ENCODE peak calls at places on chromosomes 4 and X, in five cellular contexts. R, G, N, Q and O are unnamed samples.

GRCh38 chrX:13742397-13743176 is 8.0 kb downstream of the OFD1 start:
- DNase-seq in R (no peak), G (peak; percentile 34), N (no peak), Q (no peak), O (no peak)

GRCh38 chrX:140572724-140573123 is 67.9 kb upstream of the SOX3 start:
- DNase-seq in R (no peak), G (peak; percentile 57), N (no peak), Q (no peak), O (peak; percentile 56)

GRCh38 chr4:59537231-59537886 is 1662.8 kb upstream of the ADGRL3 start:
- DNase-seq in R (no peak), G (no peak), N (no peak), Q (no peak), O (no peak)

GRCh38 chr4:185513489-185514181 is 21.7 kb downstream of the PDLIM3 start:
- DNase-seq in R (no peak), G (peak; percentile 58), N (no peak), Q (peak; percentile 86), O (no peak)

GRCh38 chrX:130902446-130902782 is 595 bp downstream of the ENOX2 start:
- DNase-seq in R (no peak), G (no peak), N (no peak), Q (no peak), O (no peak)

GRCh38 chr4:41339812-41340809 is 83.4 kb downstream of the UCHL1 start:
- DNase-seq in R (no peak), G (no peak), N (no peak), Q (peak; percentile 85), O (no peak)

GRCh38 chr4:8872402-8873291 is 1.0 kb upstream of the HMX1 start:
- DNase-seq in R (no peak), G (no peak), N (no peak), Q (no peak), O (no peak)

GRCh38 chrX:107871136-107871535 is 45.5 kb downstream of the MID2 start:
- DNase-seq in R (no peak), G (no peak), N (no peak), Q (no peak), O (no peak)

GRCh38 chr4:24614881-24615280 is 30.5 kb upstream of the DHX15 start:
- DNase-seq in R (no peak), G (no peak), N (no peak), Q (no peak), O (no peak)

GRCh38 chrX:48480142-48480541 is 4.1 kb downstream of the FTSJ1 start:
- DNase-seq in R (no peak), G (no peak), N (no peak), Q (no peak), O (no peak)

GRCh38 chr4:37628977-37629609 is 57.1 kb downstream of the RELL1 start:
- DNase-seq in R (no peak), G (peak; percentile 58), N (no peak), Q (peak; percentile 48), O (no peak)

GRCh38 chrX:1400049-1400448 is 8.1 kb upstream of the SLC25A6 start:
- DNase-seq in R (no peak), G (no peak), N (no peak), Q (no peak), O (no peak)

GRCh38 chr4:68577590-68577989 is 1.5 kb upstream of the UGT2B17 start:
- DNase-seq in R (no peak), G (no peak), N (no peak), Q (no peak), O (no peak)

GRCh38 chrX:13614154-13614553 is 38.8 kb upstream of the TCEANC start:
- DNase-seq in R (no peak), G (no peak), N (no peak), Q (no peak), O (no peak)

GRCh38 chrX:42714981-42715688 is 62.8 kb downstream of the PPP1R2C start:
- DNase-seq in R (peak; percentile 52), G (no peak), N (no peak), Q (peak; percentile 49), O (peak; percentile 46)

GRCh38 chr4:24794916-24795665 is at the start of gene SOD3:
- DNase-seq in R (no peak), G (no peak), N (peak; percentile 75), Q (peak; percentile 9), O (peak; percentile 18)

GRCh38 chrX:2609431-2610238 is 81.5 kb upstream of the CD99 start:
- DNase-seq in R (no peak), G (no peak), N (no peak), Q (peak; percentile 58), O (no peak)

GRCh38 chr4:90095000-90095399 is 32.2 kb upstream of the CCSER1 start:
- DNase-seq in R (no peak), G (no peak), N (no peak), Q (no peak), O (no peak)

GRCh38 chr4:112327950-112328349 is 30.8 kb downstream of the ALPK1 start:
- DNase-seq in R (no peak), G (peak; percentile 62), N (no peak), Q (peak; percentile 60), O (no peak)

GRCh38 chrX:108537005-108537404 is 97.4 kb downstream of the COL4A5 start:
- DNase-seq in R (no peak), G (peak; percentile 27), N (no peak), Q (peak; percentile 47), O (no peak)

GRCh38 chr4:129342820-129343219 is 246.9 kb downstream of the C4orf33 start:
- DNase-seq in R (no peak), G (peak; percentile 82), N (no peak), Q (peak; percentile 26), O (no peak)

GRCh38 chr4:54709281-54709854 is 51.6 kb downstream of the KIT start:
- DNase-seq in R (no peak), G (peak; percentile 72), N (no peak), Q (no peak), O (no peak)

GRCh38 chr4:75742451-75742850 is 18.1 kb downstream of the USO1 start:
- DNase-seq in R (no peak), G (no peak), N (no peak), Q (no peak), O (no peak)

GRCh38 chr4:122759639-122760310 is 27.3 kb downstream of the BBS12 start:
- DNase-seq in R (no peak), G (no peak), N (no peak), Q (no peak), O (no peak)
- TF ChIP-seq CTCF in R (no peak), G (no peak), N (no peak), Q (no peak), O (no peak)

DNA sequence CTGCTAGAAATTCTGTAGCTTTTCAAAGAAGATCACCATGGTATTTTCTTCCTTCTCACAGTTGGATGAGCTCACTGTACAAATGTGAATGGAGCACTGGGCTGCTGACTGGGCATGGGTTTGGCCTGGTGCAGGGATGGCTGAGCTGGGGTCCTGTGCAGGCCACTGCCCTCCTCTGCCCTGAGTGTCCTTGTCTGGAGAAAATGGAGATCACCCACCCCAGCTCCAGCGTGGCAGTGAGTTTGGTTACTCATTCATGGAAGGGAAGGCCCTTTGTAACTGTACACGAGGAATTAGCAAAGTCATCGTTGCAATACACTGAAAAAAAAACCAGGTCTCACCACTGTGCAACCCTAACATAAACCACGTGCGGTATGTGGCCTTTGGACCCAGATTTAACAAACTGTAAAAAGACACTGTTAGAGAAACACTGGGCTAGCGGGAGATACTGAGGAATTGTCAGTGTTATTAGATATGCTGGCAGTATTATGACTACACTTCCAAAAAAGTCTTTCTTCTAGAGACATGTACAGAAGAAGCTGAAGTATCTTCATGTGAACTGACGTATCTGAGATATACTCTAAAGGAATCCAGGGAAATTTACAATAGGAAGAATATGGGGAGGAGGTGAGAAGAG is 16.1 kb upstream of the TBC1D14 start:
- DNase-seq in R (no peak), G (peak; percentile 73), N (no peak), Q (no peak), O (peak; percentile 85)
- TF ChIP-seq POLR2A in R (no peak), G (no peak), N (no peak), Q (no peak), O (no peak)

DNA sequence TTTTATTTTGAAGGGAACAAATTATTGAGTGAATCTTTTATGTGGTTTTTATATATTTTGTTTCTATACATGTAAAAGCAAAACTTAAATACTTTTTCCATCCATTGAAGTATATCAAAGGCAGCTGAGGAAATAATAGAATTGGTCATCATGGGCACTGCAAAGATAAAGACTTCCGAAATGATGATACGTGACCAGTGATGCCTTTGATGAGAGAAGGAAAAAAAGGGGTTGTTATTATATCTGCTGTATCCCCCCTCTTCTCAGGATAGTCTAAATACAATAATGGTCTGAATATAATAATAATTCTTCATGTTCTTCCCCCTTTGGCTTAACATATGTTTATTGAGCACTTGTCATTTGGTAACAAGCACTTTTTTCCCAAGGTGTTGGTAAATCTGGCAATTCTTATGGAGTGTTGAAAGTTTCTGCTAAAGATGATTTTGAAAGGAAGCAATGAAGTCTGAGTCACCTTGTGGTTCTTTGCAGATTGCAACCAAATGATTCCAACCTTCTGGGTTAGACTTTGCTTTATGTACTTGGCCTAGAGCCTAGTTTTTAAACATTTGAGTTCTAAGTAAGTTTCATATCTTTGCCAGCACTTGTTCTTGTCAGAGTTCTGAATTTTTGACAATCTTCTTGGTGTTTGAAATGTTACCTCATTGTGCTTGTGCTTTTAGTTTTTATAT is 60.8 kb downstream of the USP9X start:
- DNase-seq in R (no peak), G (peak; percentile 27), N (no peak), Q (peak; percentile 69), O (no peak)
- TF ChIP-seq CTCF in R (no peak), G (no peak), N (no peak), Q (no peak), O (no peak)

GRCh38 chr4:48779095-48779997 is 733 bp downstream of the FRYL start:
- DNase-seq in R (peak; percentile 62), G (peak; percentile 78), N (peak; percentile 23), Q (peak; percentile 69), O (peak; percentile 82)
- TF ChIP-seq POLR2A in R (no peak), G (no peak), N (no peak), Q (peak; percentile 61), O (no peak)

GRCh38 chrX:105874790-105875189 is 52.5 kb downstream of the NRK start:
- DNase-seq in R (no peak), G (no peak), N (no peak), Q (no peak), O (no peak)

GRCh38 chrX:105880491-105880890 is 58.2 kb downstream of the NRK start:
- DNase-seq in R (no peak), G (no peak), N (no peak), Q (no peak), O (no peak)

GRCh38 chrX:105872921-105873320 is 50.6 kb downstream of the NRK start:
- DNase-seq in R (no peak), G (peak; percentile 14), N (no peak), Q (no peak), O (no peak)

GRCh38 chrX:105876658-105877057 is 54.3 kb downstream of the NRK start:
- DNase-seq in R (no peak), G (peak; percentile 31), N (no peak), Q (peak; percentile 14), O (no peak)
- TF ChIP-seq CTCF in R (no peak), G (peak; percentile 24), N (no peak), Q (no peak), O (no peak)

DNA sequence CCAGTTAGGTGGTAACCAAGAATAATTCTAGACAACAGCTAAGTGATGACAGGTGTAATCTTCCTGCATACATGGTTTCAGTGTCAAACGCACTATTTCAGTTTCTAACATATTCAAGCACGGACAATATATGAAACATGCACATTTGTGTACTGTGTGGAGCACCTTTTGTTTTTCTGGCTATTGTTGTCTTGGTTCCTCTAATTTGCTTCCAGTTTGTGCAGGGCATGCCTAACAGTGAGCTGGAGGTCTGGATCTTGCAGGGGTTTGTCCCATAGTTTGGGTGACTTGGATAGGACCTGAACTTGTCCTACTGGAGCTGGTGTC is 70.5 kb upstream of the TBC1D9 start:
- DNase-seq in R (no peak), G (no peak), N (no peak), Q (no peak), O (no peak)
- TF ChIP-seq POLR2A in R (no peak), G (no peak), N (no peak), Q (no peak), O (no peak)